ENCODE peak calls at places on chromosome 9, in eight cellular contexts. Z, I, V, E, J, C, W and H are unnamed samples.

GRCh38 chr9:78163834-78164233 is 72.0 kb upstream of the CEP78 start:
- DNase-seq in Z (no peak), I (no peak), V (no peak), E (no peak), J (no peak), C (no peak), W (no peak), H (no peak)

GRCh38 chr9:133858771-133859170 is 120.6 kb upstream of the SARDH start:
- DNase-seq in Z (no peak), I (no peak), V (no peak), E (no peak), J (no peak), C (no peak), W (no peak), H (no peak)

GRCh38 chr9:125989090-125989501 is 241.9 kb downstream of the PBX3 start:
- DNase-seq in Z (no peak), I (no peak), V (no peak), E (no peak), J (no peak), C (no peak), W (no peak), H (no peak)

GRCh38 chr9:14565352-14565956 is 127.8 kb downstream of the ZDHHC21 start:
- DNase-seq in Z (no peak), I (no peak), V (no peak), E (no peak), J (no peak), C (no peak), W (no peak), H (no peak)

GRCh38 chr9:118992813-118993747 is 376.2 kb downstream of the BRINP1 start:
- DNase-seq in Z (no peak), I (no peak), V (peak; percentile 52), E (no peak), J (no peak), C (no peak), W (peak; percentile 21), H (no peak)

GRCh38 chr9:112048924-112049785 is 125.9 kb downstream of the SUSD1 start:
- DNase-seq in Z (no peak), I (no peak), V (peak; percentile 93), E (no peak), J (no peak), C (peak; percentile 89), W (peak; percentile 92), H (no peak)

GRCh38 chr9:16509946-16510504 is 360.4 kb downstream of the BNC2 start:
- DNase-seq in Z (peak; percentile 88), I (no peak), V (peak; percentile 98), E (no peak), J (no peak), C (peak; percentile 71), W (peak; percentile 82), H (no peak)

GRCh38 chr9:3331801-3332200 is 194.0 kb downstream of the RFX3 start:
- DNase-seq in Z (no peak), I (no peak), V (no peak), E (no peak), J (no peak), C (peak; percentile 3), W (no peak), H (no peak)

GRCh38 chr9:119477197-119477596 is 108.0 kb upstream of the BRINP1 start:
- DNase-seq in Z (no peak), I (no peak), V (no peak), E (no peak), J (no peak), C (no peak), W (no peak), H (no peak)

GRCh38 chr9:72894342-72894741 is 58.5 kb downstream of the ALDH1A1 start:
- DNase-seq in Z (no peak), I (no peak), V (peak; percentile 82), E (no peak), J (no peak), C (peak; percentile 11), W (peak; percentile 89), H (no peak)

GRCh38 chr9:34493972-34494535 is 28.7 kb downstream of the ENHO start:
- DNase-seq in Z (peak; percentile 60), I (no peak), V (peak; percentile 42), E (no peak), J (peak; percentile 3), C (peak; percentile 22), W (peak; percentile 70), H (no peak)

GRCh38 chr9:94801685-94802084 is 75.2 kb downstream of the AOPEP start:
- DNase-seq in Z (peak; percentile 70), I (no peak), V (peak; percentile 92), E (no peak), J (no peak), C (no peak), W (peak; percentile 88), H (no peak)

GRCh38 chr9:93567271-93567959 is 9.0 kb upstream of the PHF2 start:
- DNase-seq in Z (no peak), I (peak; percentile 47), V (no peak), E (no peak), J (no peak), C (no peak), W (peak; percentile 25), H (no peak)

GRCh38 chr9:91458905-91459304 is 35.3 kb upstream of the NFIL3 start:
- DNase-seq in Z (no peak), I (no peak), V (no peak), E (no peak), J (no peak), C (no peak), W (no peak), H (no peak)

GRCh38 chr9:92650296-92650695 is 19.6 kb downstream of the IPPK start:
- DNase-seq in Z (no peak), I (no peak), V (no peak), E (no peak), J (no peak), C (no peak), W (no peak), H (no peak)

GRCh38 chr9:135070198-135070951 is 17.1 kb upstream of the OLFM1 start:
- DNase-seq in Z (no peak), I (peak; percentile 37), V (no peak), E (no peak), J (no peak), C (no peak), W (no peak), H (peak; percentile 84)

GRCh38 chr9:95073918-95074317 is 243.6 kb downstream of the FANCC start:
- DNase-seq in Z (no peak), I (no peak), V (no peak), E (no peak), J (no peak), C (no peak), W (no peak), H (peak; percentile 66)

GRCh38 chr9:126474201-126474765 is 139.4 kb upstream of the LMX1B start:
- DNase-seq in Z (peak; percentile 71), I (no peak), V (peak; percentile 76), E (no peak), J (no peak), C (peak; percentile 53), W (peak; percentile 68), H (no peak)

GRCh38 chr9:111276723-111277122 is 53.3 kb downstream of the OR2K2 start:
- DNase-seq in Z (no peak), I (no peak), V (no peak), E (no peak), J (no peak), C (no peak), W (no peak), H (no peak)

GRCh38 chr9:78424299-78424698 is 127.4 kb downstream of the PSAT1 start:
- DNase-seq in Z (no peak), I (no peak), V (no peak), E (no peak), J (no peak), C (no peak), W (no peak), H (no peak)

GRCh38 chr9:97176206-97176605 is 131.3 kb upstream of the CCDC180 start:
- DNase-seq in Z (no peak), I (no peak), V (no peak), E (no peak), J (no peak), C (no peak), W (peak; percentile 0), H (no peak)

GRCh38 chr9:16321461-16322119 is 548.9 kb downstream of the BNC2 start:
- DNase-seq in Z (peak; percentile 12), I (no peak), V (peak; percentile 77), E (no peak), J (no peak), C (no peak), W (peak; percentile 77), H (no peak)

GRCh38 chr9:24245988-24246387 is 299.7 kb downstream of the IZUMO3 start:
- DNase-seq in Z (peak; percentile 8), I (no peak), V (peak; percentile 3), E (no peak), J (no peak), C (peak; percentile 2), W (peak; percentile 1), H (no peak)

GRCh38 chr9:135468866-135469521 is 10.6 kb upstream of the PPP1R26 start:
- DNase-seq in Z (no peak), I (no peak), V (peak; percentile 46), E (no peak), J (no peak), C (peak; percentile 34), W (peak; percentile 61), H (no peak)

GRCh38 chr9:133634024-133634691 is 2.0 kb upstream of the DBH start:
- DNase-seq in Z (no peak), I (no peak), V (no peak), E (no peak), J (no peak), C (no peak), W (no peak), H (no peak)

GRCh38 chr9:68705636-68706578 is 867 bp downstream of the PIP5K1B start:
- DNase-seq in Z (peak; percentile 5), I (peak; percentile 76), V (peak; percentile 6), E (no peak), J (no peak), C (no peak), W (no peak), H (no peak)

GRCh38 chr9:123453904-123454321 is 97.9 kb downstream of the CRB2 start:
- DNase-seq in Z (no peak), I (no peak), V (peak; percentile 6), E (no peak), J (no peak), C (no peak), W (no peak), H (no peak)